ENCODE peak calls at places on chromosome 9, in seven cellular contexts. X, R, Y, F, C, Q and U are unnamed samples.

GRCh38 chr9:128727626-128728248 is 3.8 kb upstream of the ZDHHC12 start:
- DNase-seq in X (no peak), R (no peak), Y (no peak), F (no peak), C (no peak), Q (no peak), U (no peak)

GRCh38 chr9:137783521-137783920 is 94.1 kb upstream of the CACNA1B start:
- DNase-seq in X (no peak), R (no peak), Y (no peak), F (no peak), C (no peak), Q (no peak), U (no peak)

GRCh38 chr9:37919956-37920335 is 16.0 kb upstream of the SLC25A51 start:
- DNase-seq in X (no peak), R (no peak), Y (no peak), F (no peak), C (no peak), Q (no peak), U (no peak)

GRCh38 chr9:120740135-120740534 is 25.9 kb upstream of the MEGF9 start:
- DNase-seq in X (no peak), R (no peak), Y (no peak), F (peak), C (no peak), Q (no peak), U (no peak)

GRCh38 chr9:103431809-103432208 is 436.7 kb downstream of the CYLC2 start:
- DNase-seq in X (no peak), R (no peak), Y (no peak), F (no peak), C (no peak), Q (no peak), U (no peak)

GRCh38 chr9:138072161-138072842 is 194.7 kb downstream of the CACNA1B start:
- DNase-seq in X (no peak), R (no peak), Y (no peak), F (no peak), C (no peak), Q (no peak), U (no peak)

GRCh38 chr9:130857864-130858730 is 23.0 kb downstream of the ABL1 start:
- DNase-seq in X (peak), R (no peak), Y (no peak), F (peak), C (peak), Q (no peak), U (no peak)

GRCh38 chr9:88535226-88535931 is 401 bp downstream of the NXNL2 start:
- DNase-seq in X (no peak), R (no peak), Y (no peak), F (no peak), C (no peak), Q (no peak), U (no peak)

GRCh38 chr9:77663754-77664153 is 15.6 kb upstream of the GNA14 start:
- DNase-seq in X (no peak), R (no peak), Y (peak), F (no peak), C (no peak), Q (no peak), U (no peak)

GRCh38 chr9:124754289-124754688 is 16.8 kb downstream of the NR6A1 start:
- DNase-seq in X (peak), R (no peak), Y (peak), F (peak), C (no peak), Q (peak), U (no peak)

GRCh38 chr9:94504358-94504757 is 50.5 kb upstream of the PCAT7 start:
- DNase-seq in X (no peak), R (no peak), Y (no peak), F (no peak), C (no peak), Q (no peak), U (no peak)

GRCh38 chr9:129665008-129665771 is at the start of gene PRRX2:
- DNase-seq in X (peak), R (peak), Y (no peak), F (no peak), C (peak), Q (no peak), U (no peak)

GRCh38 chr9:75664597-75664996 is 225.9 kb upstream of the PCSK5 start:
- DNase-seq in X (no peak), R (no peak), Y (peak), F (no peak), C (no peak), Q (no peak), U (no peak)

GRCh38 chr9:18393340-18394130 is 80.4 kb upstream of the ADAMTSL1 start:
- DNase-seq in X (peak), R (no peak), Y (peak), F (peak), C (no peak), Q (peak), U (no peak)

GRCh38 chr9:34771023-34771422 is 61.1 kb upstream of the CCL21 start:
- DNase-seq in X (no peak), R (no peak), Y (no peak), F (peak), C (no peak), Q (peak), U (no peak)

GRCh38 chr9:14031015-14031414 is 282.9 kb downstream of the NFIB start:
- DNase-seq in X (no peak), R (no peak), Y (no peak), F (peak), C (peak), Q (no peak), U (no peak)

GRCh38 chr9:20437466-20437865 is 184.8 kb downstream of the MLLT3 start:
- DNase-seq in X (no peak), R (no peak), Y (no peak), F (peak), C (no peak), Q (no peak), U (no peak)

GRCh38 chr9:90864779-90865178 is 63.2 kb downstream of the SYK start:
- DNase-seq in X (no peak), R (no peak), Y (no peak), F (no peak), C (no peak), Q (no peak), U (no peak)

GRCh38 chr9:91949946-91950664 is at the start of gene ROR2:
- DNase-seq in X (peak), R (peak), Y (peak), F (peak), C (peak), Q (peak), U (peak)

GRCh38 chr9:98927724-98928123 is 16.0 kb upstream of the COL15A1 start:
- DNase-seq in X (no peak), R (no peak), Y (no peak), F (no peak), C (no peak), Q (no peak), U (no peak)

GRCh38 chr9:32294051-32294600 is 90.3 kb upstream of the ACO1 start:
- DNase-seq in X (no peak), R (no peak), Y (no peak), F (no peak), C (no peak), Q (no peak), U (no peak)

GRCh38 chr9:95516736-95517558 is at the start of gene PTCH1:
- DNase-seq in X (no peak), R (peak), Y (no peak), F (peak), C (peak), Q (peak), U (peak)